ENCODE peak calls at places on chromosomes 7 and 10, in eight cellular contexts. F, W, T, X, B, O, V and P are unnamed samples.

GRCh38 chr10:97861351-97861750 is 11.7 kb downstream of the GOLGA7B start:
- DNase-seq in F (peak), W (no peak), T (peak), X (no peak), B (no peak), O (no peak), V (peak), P (no peak)

GRCh38 chr10:103917326-103918052 is 495 bp downstream of the STN1 start:
- DNase-seq in F (no peak), W (no peak), T (no peak), X (peak), B (no peak), O (peak), V (no peak), P (no peak)

GRCh38 chr10:90751107-90751997 is 106.5 kb downstream of the HTR7 start:
- DNase-seq in F (peak), W (no peak), T (peak), X (no peak), B (no peak), O (peak), V (peak), P (no peak)

GRCh38 chr7:71132521-71133231 is 732 bp downstream of the GALNT17 start:
- DNase-seq in F (no peak), W (no peak), T (no peak), X (peak), B (no peak), O (peak), V (peak), P (no peak)

GRCh38 chr7:131538071-131538790 is 18.2 kb downstream of the PODXL start:
- DNase-seq in F (peak), W (no peak), T (peak), X (no peak), B (no peak), O (no peak), V (no peak), P (no peak)

GRCh38 chr7:77843194-77843593 is 44.6 kb downstream of the PHTF2 start:
- DNase-seq in F (no peak), W (no peak), T (no peak), X (no peak), B (no peak), O (no peak), V (no peak), P (no peak)

GRCh38 chr10:120990831-120991230 is 139.7 kb downstream of the WDR11 start:
- DNase-seq in F (no peak), W (peak), T (no peak), X (no peak), B (no peak), O (no peak), V (no peak), P (peak)

GRCh38 chr7:68550635-68551034 is 1047.6 kb upstream of the AUTS2 start:
- DNase-seq in F (no peak), W (no peak), T (no peak), X (no peak), B (no peak), O (no peak), V (no peak), P (no peak)

GRCh38 chr7:128166603-128167315 is 74.3 kb upstream of the LEP start:
- DNase-seq in F (no peak), W (no peak), T (peak), X (no peak), B (no peak), O (no peak), V (peak), P (no peak)

GRCh38 chr10:71847418-71847817 is 3.6 kb downstream of the PSAP start:
- DNase-seq in F (no peak), W (no peak), T (no peak), X (no peak), B (no peak), O (no peak), V (no peak), P (no peak)

GRCh38 chr7:155731375-155731774 is 80.9 kb downstream of the SHH start:
- DNase-seq in F (peak), W (no peak), T (peak), X (no peak), B (no peak), O (no peak), V (peak), P (no peak)

GRCh38 chr10:98488669-98489430 is 42.1 kb upstream of the HPS1 start:
- DNase-seq in F (peak), W (no peak), T (no peak), X (no peak), B (no peak), O (no peak), V (peak), P (no peak)

GRCh38 chr7:45574521-45575500 is 643 bp downstream of the ADCY1 start:
- DNase-seq in F (peak), W (no peak), T (no peak), X (no peak), B (no peak), O (no peak), V (peak), P (no peak)

GRCh38 chr7:91628742-91629141 is 251.8 kb downstream of the MTERF1 start:
- DNase-seq in F (peak), W (no peak), T (no peak), X (no peak), B (no peak), O (no peak), V (peak), P (no peak)

GRCh38 chr10:69089638-69090599 is 2.0 kb downstream of the SRGN start:
- DNase-seq in F (no peak), W (no peak), T (no peak), X (no peak), B (no peak), O (no peak), V (peak), P (no peak)

GRCh38 chr7:148824864-148825263 is 59.2 kb downstream of the EZH2 start:
- DNase-seq in F (no peak), W (no peak), T (no peak), X (no peak), B (no peak), O (no peak), V (no peak), P (no peak)

GRCh38 chr7:30157217-30157616 is 22.4 kb downstream of the MTURN start:
- DNase-seq in F (no peak), W (no peak), T (no peak), X (no peak), B (no peak), O (no peak), V (no peak), P (no peak)

GRCh38 chr7:149741629-149742028 is 31.8 kb downstream of the ZNF467 start:
- DNase-seq in F (no peak), W (no peak), T (no peak), X (no peak), B (no peak), O (no peak), V (peak), P (no peak)

GRCh38 chr10:95906675-95907453 is 911 bp upstream of the CC2D2B start:
- DNase-seq in F (peak), W (no peak), T (peak), X (peak), B (peak), O (peak), V (peak), P (no peak)

GRCh38 chr10:116690356-116691078 is 51.8 kb downstream of the HSPA12A start:
- DNase-seq in F (no peak), W (no peak), T (no peak), X (peak), B (no peak), O (peak), V (peak), P (no peak)

GRCh38 chr10:22727663-22728062 is 13.3 kb upstream of the PIP4K2A start:
- DNase-seq in F (no peak), W (no peak), T (no peak), X (no peak), B (no peak), O (no peak), V (no peak), P (no peak)

GRCh38 chr7:81014266-81014665 is 95.4 kb upstream of the SEMA3C start:
- DNase-seq in F (peak), W (no peak), T (no peak), X (no peak), B (no peak), O (no peak), V (peak), P (no peak)
- H3K4me3 ChIP-seq in F (no peak), W (no peak), T (no peak), X (no peak), B (no peak), O (no peak), V (no peak), P (no peak)

GRCh38 chr10:29970012-29970396 is 89.4 kb downstream of the JCAD start:
- DNase-seq in F (no peak), W (no peak), T (no peak), X (no peak), B (no peak), O (no peak), V (no peak), P (no peak)

GRCh38 chr10:29970576-29970975 is 88.8 kb downstream of the JCAD start:
- DNase-seq in F (no peak), W (no peak), T (no peak), X (no peak), B (no peak), O (no peak), V (peak), P (no peak)

GRCh38 chr10:29966269-29966668 is 93.1 kb downstream of the JCAD start:
- DNase-seq in F (no peak), W (no peak), T (no peak), X (no peak), B (no peak), O (no peak), V (no peak), P (no peak)

GRCh38 chr10:29969255-29970011 is 90.0 kb downstream of the JCAD start:
- DNase-seq in F (no peak), W (no peak), T (no peak), X (no peak), B (no peak), O (no peak), V (no peak), P (no peak)

DNA sequence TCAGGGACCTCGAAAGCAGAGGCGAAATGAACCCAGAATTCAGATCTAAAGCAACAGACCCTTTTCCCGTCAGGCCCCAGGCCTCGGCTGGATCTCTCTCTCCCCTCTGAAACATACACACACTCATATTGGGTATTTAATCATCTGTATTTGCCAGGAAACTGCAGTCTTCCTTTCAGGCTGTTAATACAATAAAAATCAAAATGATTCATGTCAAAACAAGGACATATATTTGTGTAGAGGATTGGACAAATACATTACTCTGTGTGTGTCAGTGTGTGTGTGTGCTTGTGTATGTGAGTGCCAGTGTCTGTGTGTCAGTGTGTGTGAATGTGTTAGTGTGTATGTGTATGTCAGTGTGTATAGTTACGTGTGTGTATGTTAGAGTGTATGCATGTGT is 90.8 kb downstream of the JCAD start:
- DNase-seq in F (no peak), W (no peak), T (no peak), X (no peak), B (no peak), O (no peak), V (no peak), P (no peak)
- H3K4me3 ChIP-seq in F (no peak), W (no peak), T (no peak), X (no peak), B (no peak), O (no peak), V (no peak), P (no peak)

GRCh38 chr10:32149257-32149955 is 93.2 kb upstream of the KIF5B start:
- DNase-seq in F (peak), W (peak), T (peak), X (peak), B (peak), O (no peak), V (peak), P (peak)
- H3K4me3 ChIP-seq in F (no peak), W (peak), T (no peak), X (no peak), B (no peak), O (no peak), V (no peak), P (no peak)

DNA sequence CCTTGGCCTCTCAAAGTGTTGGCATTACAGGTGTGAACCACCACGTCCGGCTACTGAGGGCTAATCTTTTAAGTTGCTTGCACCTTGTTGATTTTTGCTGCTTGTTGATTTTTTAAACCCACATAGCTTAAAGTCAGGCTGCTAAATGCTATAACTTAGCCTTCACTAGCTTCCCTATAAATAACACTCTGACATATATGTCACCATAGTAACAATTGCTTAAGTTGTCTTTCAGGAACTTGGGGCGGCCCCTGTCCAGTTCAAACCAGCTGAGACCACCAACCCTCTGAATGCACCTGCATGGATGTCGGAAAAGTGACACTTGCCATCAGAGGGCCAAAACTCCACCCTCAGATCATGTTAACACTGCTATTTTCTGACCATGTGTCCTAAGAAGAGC is 47.4 kb downstream of the ST8SIA6 start:
- DNase-seq in F (no peak), W (no peak), T (no peak), X (no peak), B (no peak), O (no peak), V (no peak), P (no peak)
- H3K4me3 ChIP-seq in F (no peak), W (no peak), T (no peak), X (no peak), B (no peak), O (no peak), V (no peak), P (no peak)

DNA sequence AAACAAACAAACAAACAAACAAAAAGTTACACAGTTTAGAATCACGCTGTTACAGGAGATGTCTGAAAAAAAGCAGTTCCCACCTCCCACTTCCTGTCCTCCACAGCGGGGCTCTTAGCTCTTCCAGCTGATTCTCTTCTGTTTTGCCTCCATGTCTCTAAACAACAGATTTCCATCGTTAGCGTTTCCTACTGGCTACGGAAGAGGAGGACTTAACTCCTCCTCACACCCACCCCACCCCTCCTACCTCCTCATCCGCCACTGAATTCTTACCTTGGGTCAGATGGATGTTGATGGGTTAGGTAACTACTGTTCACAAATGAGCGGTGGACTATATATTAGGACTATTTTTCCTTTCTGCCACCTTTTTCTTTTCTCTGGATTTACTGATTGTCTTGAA is 36.8 kb upstream of the NUB1 start:
- DNase-seq in F (peak), W (no peak), T (no peak), X (no peak), B (no peak), O (no peak), V (peak), P (no peak)
- H3K4me3 ChIP-seq in F (no peak), W (no peak), T (no peak), X (no peak), B (peak), O (no peak), V (no peak), P (peak)

DNA sequence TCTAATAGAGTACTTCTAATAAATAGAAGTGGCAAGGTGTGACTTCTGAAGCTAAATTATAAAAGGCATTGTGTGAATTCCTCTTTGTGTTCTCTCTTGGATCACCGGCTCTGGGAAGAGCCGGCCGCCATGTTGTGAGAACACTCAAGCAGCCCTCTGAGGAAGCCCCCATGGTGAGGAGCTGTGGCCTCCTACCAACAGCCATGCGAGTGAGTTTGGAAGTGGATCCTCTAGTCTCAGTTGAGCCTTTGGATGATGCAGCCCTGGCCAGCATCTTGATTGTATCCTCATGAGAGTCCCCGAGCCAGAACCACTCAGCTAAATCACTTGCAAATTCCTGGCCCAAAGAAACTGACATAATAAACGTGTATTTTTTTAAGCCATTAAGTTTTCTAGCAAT is 94.5 kb upstream of the CARD11 start:
- DNase-seq in F (no peak), W (no peak), T (no peak), X (no peak), B (no peak), O (no peak), V (no peak), P (no peak)
- H3K4me3 ChIP-seq in F (no peak), W (no peak), T (no peak), X (no peak), B (no peak), O (no peak), V (no peak), P (no peak)